ENCODE peak calls at places on chromosome 15, in five cellular contexts. One of them, this sample, is unnamed.

GRCh38 chr15:94266000-94266399 is 34.6 kb downstream of the MCTP2 start:
- DNase-seq in GM12878: no peak
- DNase-seq in H1: no peak
- DNase-seq in HepG2: peak; percentile 10
- DNase-seq in K562: no peak
- DNase-seq in this sample: no peak

GRCh38 chr15:75201609-75202250 is at the start of gene C15orf39:
- DNase-seq in GM12878: no peak
- DNase-seq in H1: peak; percentile 89
- DNase-seq in HepG2: peak; percentile 33
- DNase-seq in K562: peak; percentile 80
- DNase-seq in this sample: peak; percentile 96

GRCh38 chr15:77025471-77025901 is 30.6 kb downstream of the PSTPIP1 start:
- DNase-seq in GM12878: no peak
- DNase-seq in H1: peak; percentile 36
- DNase-seq in HepG2: no peak
- DNase-seq in K562: no peak
- DNase-seq in this sample: peak; percentile 26

GRCh38 chr15:82850242-82850591 is 40.8 kb downstream of the WHAMM start:
- DNase-seq in GM12878: no peak
- DNase-seq in H1: no peak
- DNase-seq in HepG2: no peak
- DNase-seq in K562: no peak
- DNase-seq in this sample: peak; percentile 89

GRCh38 chr15:74978503-74978902 is 16.9 kb upstream of the SCAMP5 start:
- DNase-seq in GM12878: no peak
- DNase-seq in H1: no peak
- DNase-seq in HepG2: no peak
- DNase-seq in K562: no peak
- DNase-seq in this sample: no peak

GRCh38 chr15:79261836-79262235 is 20.7 kb upstream of the ANKRD34C start:
- DNase-seq in GM12878: no peak
- DNase-seq in H1: no peak
- DNase-seq in HepG2: no peak
- DNase-seq in K562: no peak
- DNase-seq in this sample: no peak

GRCh38 chr15:78360426-78360825 is 20.3 kb downstream of the CRABP1 start:
- DNase-seq in GM12878: no peak
- DNase-seq in H1: no peak
- DNase-seq in HepG2: no peak
- DNase-seq in K562: no peak
- DNase-seq in this sample: peak; percentile 41

GRCh38 chr15:101022306-101022705 is 103.1 kb downstream of the LRRK1 start:
- DNase-seq in GM12878: no peak
- DNase-seq in H1: peak; percentile 23
- DNase-seq in HepG2: no peak
- DNase-seq in K562: no peak
- DNase-seq in this sample: no peak

GRCh38 chr15:52397118-52397517 is 101.5 kb upstream of the MYO5C start:
- DNase-seq in GM12878: no peak
- DNase-seq in H1: no peak
- DNase-seq in HepG2: no peak
- DNase-seq in K562: no peak
- DNase-seq in this sample: no peak
- TF ChIP-seq MAX in GM12878: no peak
- TF ChIP-seq MAX in H1: no peak
- TF ChIP-seq MAX in HepG2: no peak
- TF ChIP-seq MAX in K562: no peak
- TF ChIP-seq MAX in this sample: no peak

GRCh38 chr15:46921906-46922305 is 795.4 kb upstream of the SEMA6D start:
- DNase-seq in GM12878: no peak
- DNase-seq in H1: no peak
- DNase-seq in HepG2: no peak
- DNase-seq in K562: no peak
- DNase-seq in this sample: peak; percentile 9

GRCh38 chr15:46918462-46919125 is 798.7 kb upstream of the SEMA6D start:
- DNase-seq in GM12878: no peak
- DNase-seq in H1: no peak
- DNase-seq in HepG2: no peak
- DNase-seq in K562: no peak
- DNase-seq in this sample: no peak

GRCh38 chr15:46917853-46918252 is 799.5 kb upstream of the SEMA6D start:
- DNase-seq in GM12878: no peak
- DNase-seq in H1: no peak
- DNase-seq in HepG2: no peak
- DNase-seq in K562: no peak
- DNase-seq in this sample: no peak
- H2AFZ ChIP-seq in GM12878: no peak overlapping the region
- H2AFZ ChIP-seq in H1: no peak overlapping the region
- H2AFZ ChIP-seq in HepG2: no peak overlapping the region
- H2AFZ ChIP-seq in K562: no peak overlapping the region
- H2AFZ ChIP-seq in this sample: no peak overlapping the region

GRCh38 chr15:70102827-70103226 is 5.1 kb upstream of the TLE3 start:
- DNase-seq in GM12878: no peak
- DNase-seq in H1: no peak
- DNase-seq in HepG2: no peak
- DNase-seq in K562: no peak
- DNase-seq in this sample: no peak

GRCh38 chr15:70099966-70100494 is 2.3 kb upstream of the TLE3 start:
- DNase-seq in GM12878: no peak
- DNase-seq in H1: no peak
- DNase-seq in HepG2: no peak
- DNase-seq in K562: peak; percentile 79
- DNase-seq in this sample: no peak

GRCh38 chr15:70100495-70101331 is 3.0 kb upstream of the TLE3 start:
- DNase-seq in GM12878: no peak
- DNase-seq in H1: no peak
- DNase-seq in HepG2: peak; percentile 12
- DNase-seq in K562: peak; percentile 70
- DNase-seq in this sample: peak; percentile 63

GRCh38 chr15:70099167-70099965 is 1.6 kb upstream of the TLE3 start:
- DNase-seq in GM12878: peak; percentile 94
- DNase-seq in H1: peak; percentile 100
- DNase-seq in HepG2: peak; percentile 96
- DNase-seq in K562: peak; percentile 98
- DNase-seq in this sample: peak; percentile 100

DNA sequence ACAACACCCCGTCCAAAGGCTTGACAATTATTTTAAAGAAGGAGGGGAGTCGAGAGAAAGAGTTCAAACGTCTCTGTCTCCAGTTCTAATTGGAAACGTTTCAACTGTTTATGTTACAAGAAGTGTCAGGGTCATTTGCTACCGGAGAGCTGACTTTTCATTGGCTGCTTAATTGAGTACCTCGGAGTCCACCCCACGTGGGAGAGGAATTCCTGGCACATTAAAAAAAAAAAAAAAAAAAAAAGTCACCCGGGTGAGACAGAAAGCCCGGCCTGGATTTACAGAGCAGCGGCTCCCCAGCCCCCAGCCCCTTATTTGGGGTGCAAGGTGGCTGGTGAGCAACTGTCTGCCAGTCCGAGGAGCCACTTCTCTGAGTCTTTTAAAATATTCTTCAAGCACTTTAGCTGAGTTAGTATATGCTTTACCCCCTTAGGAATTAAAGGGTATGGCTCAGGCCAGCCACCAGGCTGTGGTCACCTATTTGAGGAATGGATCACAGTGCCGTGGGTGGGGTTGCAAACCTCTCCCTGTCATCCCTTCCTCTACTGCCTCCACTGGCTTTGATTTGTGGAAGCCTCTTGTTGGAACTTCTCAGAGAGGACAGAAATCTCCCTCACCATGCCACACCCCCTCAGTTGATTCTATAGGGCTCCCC is 3.9 kb upstream of the TLE3 start:
- DNase-seq in GM12878: no peak
- DNase-seq in H1: peak; percentile 78
- DNase-seq in HepG2: peak; percentile 87
- DNase-seq in K562: peak; percentile 90
- DNase-seq in this sample: peak; percentile 71
- TF ChIP-seq GABPA in GM12878: no peak
- TF ChIP-seq GABPA in H1: no peak
- TF ChIP-seq GABPA in HepG2: no peak
- TF ChIP-seq GABPA in K562: no peak
- TF ChIP-seq GABPA in this sample: no peak

GRCh38 chr15:63073497-63074172 is 31.1 kb downstream of the TPM1 start:
- DNase-seq in GM12878: no peak
- DNase-seq in H1: no peak
- DNase-seq in HepG2: no peak
- DNase-seq in K562: peak; percentile 42
- DNase-seq in this sample: no peak
- TF ChIP-seq MAX in GM12878: no peak
- TF ChIP-seq MAX in H1: no peak
- TF ChIP-seq MAX in HepG2: no peak
- TF ChIP-seq MAX in K562: no peak
- TF ChIP-seq MAX in this sample: no peak

GRCh38 chr15:50209804-50210203 is 27.8 kb downstream of the SLC27A2 start:
- DNase-seq in GM12878: no peak
- DNase-seq in H1: no peak
- DNase-seq in HepG2: no peak
- DNase-seq in K562: no peak
- DNase-seq in this sample: no peak
- H2AFZ ChIP-seq in GM12878: no peak overlapping the region
- H2AFZ ChIP-seq in H1: no peak overlapping the region
- H2AFZ ChIP-seq in HepG2: no peak overlapping the region
- H2AFZ ChIP-seq in K562: no peak overlapping the region
- H2AFZ ChIP-seq in this sample: no peak overlapping the region

GRCh38 chr15:52678036-52678467 is 1.1 kb downstream of the ATOSA start:
- DNase-seq in GM12878: no peak
- DNase-seq in H1: peak; percentile 54
- DNase-seq in HepG2: peak; percentile 35
- DNase-seq in K562: peak; percentile 61
- DNase-seq in this sample: peak; percentile 69
- TF ChIP-seq GABPA in GM12878: no peak
- TF ChIP-seq GABPA in H1: no peak
- TF ChIP-seq GABPA in HepG2: no peak
- TF ChIP-seq GABPA in K562: no peak
- TF ChIP-seq GABPA in this sample: no peak